ENCODE peak calls at places on chromosomes 1 and 21, in four cellular contexts. I is transverse colon, C is H1, F is breast epithelium. K is an unnamed sample. For H3K4me1, the result is how much of the 10 kb centered on the place peaks cover.

GRCh38 chr1:231062500-231063270 is 22.6 kb upstream of the FAM89A start:
- DNase-seq in F (no peak), I (no peak), C (no peak), K (no peak)

GRCh38 chr1:116127123-116127847 is 16.1 kb downstream of the MAB21L3 start:
- DNase-seq in C (no peak), I (no peak), F (no peak), K (no peak)

GRCh38 chr21:41819856-41820281 is 53.0 kb upstream of the RIPK4 start:
- DNase-seq in F (no peak), C (no peak), I (no peak), K (peak)

GRCh38 chr1:3319874-3320245 is 134.6 kb upstream of the ARHGEF16 start:
- DNase-seq in C (peak), F (no peak), I (peak), K (no peak)

GRCh38 chr1:91428182-91428798 is 23.7 kb upstream of the HFM1 start:
- DNase-seq in C (peak), I (no peak), F (no peak), K (no peak)

GRCh38 chr1:106278706-106279105 is 777.8 kb upstream of the PRMT6 start:
- DNase-seq in F (no peak), I (no peak), C (no peak), K (no peak)

GRCh38 chr1:21299007-21299406 is 8.7 kb upstream of the ECE1 start:
- DNase-seq in F (no peak), I (peak), C (no peak), K (no peak)

GRCh38 chr1:155691992-155692528 is 3.2 kb downstream of the DAP3 start:
- DNase-seq in I (no peak), F (no peak), C (peak), K (no peak)

GRCh38 chr1:52192436-52192835 is 50.5 kb downstream of the ZFYVE9 start:
- DNase-seq in C (no peak), F (no peak), I (no peak), K (no peak)

GRCh38 chr1:20586939-20587638 is 1.8 kb upstream of the CDA start:
- DNase-seq in C (no peak), F (no peak), I (peak), K (no peak)

GRCh38 chr1:155322571-155322952 is 1.9 kb downstream of the RUSC1 start:
- DNase-seq in C (peak), F (no peak), I (no peak), K (no peak)

GRCh38 chr1:171738921-171739320 is 2.9 kb downstream of the VAMP4 start:
- DNase-seq in F (no peak), C (no peak), I (no peak), K (no peak)

GRCh38 chr1:21212126-21212525 is 35.4 kb upstream of the EIF4G3 start:
- DNase-seq in C (no peak), F (no peak), I (no peak), K (no peak)

GRCh38 chr1:84122780-84123382 is 21.2 kb upstream of the PRKACB start:
- DNase-seq in C (no peak), I (peak), F (no peak), K (no peak)

GRCh38 chr21:34707876-34708325 is 39.1 kb downstream of the CLIC6 start:
- DNase-seq in I (no peak), C (no peak), F (no peak), K (no peak)

GRCh38 chr1:94920061-94920460 is 6.8 kb downstream of the CNN3 start:
- DNase-seq in F (no peak), C (no peak), I (no peak), K (no peak)

GRCh38 chr1:3213730-3214129 is 144.7 kb downstream of the PRDM16 start:
- DNase-seq in I (no peak), F (no peak), C (no peak), K (no peak)

GRCh38 chr1:230517786-230518185 is 91.7 kb upstream of the PGBD5 start:
- DNase-seq in I (no peak), F (no peak), C (no peak), K (no peak)

GRCh38 chr1:223551610-223552009 is 113.9 kb downstream of the CAPN8 start:
- DNase-seq in I (no peak), C (no peak), F (no peak), K (no peak)

GRCh38 chr1:100794719-100795645 is 75.4 kb downstream of the VCAM1 start:
- DNase-seq in F (no peak), C (no peak), I (no peak), K (no peak)

GRCh38 chr1:90114521-90115141 is 119.7 kb downstream of the ZNF326 start:
- DNase-seq in F (no peak), C (no peak), I (no peak), K (no peak)
- TF ChIP-seq POLR2A in F (no peak), C (no peak), I (no peak), K (no peak)

GRCh38 chr1:109586055-109586454 is 33.4 kb downstream of the GNAT2 start:
- DNase-seq in I (no peak), C (no peak), F (no peak), K (no peak)

GRCh38 chr1:109579044-109579443 is 30.6 kb downstream of the GNAI3 start:
- DNase-seq in I (no peak), C (no peak), F (no peak), K (no peak)

GRCh38 chr1:109584766-109585165 is 34.6 kb downstream of the GNAT2 start:
- DNase-seq in I (no peak), F (no peak), C (no peak), K (no peak)

GRCh38 chr1:109579496-109579895 is 31.1 kb downstream of the GNAI3 start:
- DNase-seq in C (no peak), F (no peak), I (no peak), K (no peak)

GRCh38 chr1:109582021-109582420 is 33.6 kb downstream of the GNAI3 start:
- DNase-seq in F (no peak), C (no peak), I (no peak), K (no peak)
- H3K4me1 ChIP-seq in F (under half), C (under half), I (under half), K (under half)

GRCh38 chr21:45502006-45502345 is 40.3 kb downstream of the SLC19A1 start:
- DNase-seq in C (no peak), F (no peak), I (no peak), K (peak)
- TF ChIP-seq POLR2AphosphoS5 in C (no peak), F (no peak), I (no peak), K (no peak)

GRCh38 chr1:15848143-15848928 is 829 bp downstream of the SPEN start:
- DNase-seq in F (no peak), I (peak), C (peak), K (peak)

GRCh38 chr1:15847893-15848142 is 311 bp downstream of the SPEN start:
- DNase-seq in F (no peak), I (no peak), C (no peak), K (no peak)

GRCh38 chr1:15850450-15851079 is 3.1 kb downstream of the SPEN start:
- DNase-seq in F (no peak), C (peak), I (no peak), K (no peak)

GRCh38 chr1:15849775-15850449 is 2.4 kb downstream of the SPEN start:
- DNase-seq in F (no peak), I (peak), C (peak), K (peak)

DNA sequence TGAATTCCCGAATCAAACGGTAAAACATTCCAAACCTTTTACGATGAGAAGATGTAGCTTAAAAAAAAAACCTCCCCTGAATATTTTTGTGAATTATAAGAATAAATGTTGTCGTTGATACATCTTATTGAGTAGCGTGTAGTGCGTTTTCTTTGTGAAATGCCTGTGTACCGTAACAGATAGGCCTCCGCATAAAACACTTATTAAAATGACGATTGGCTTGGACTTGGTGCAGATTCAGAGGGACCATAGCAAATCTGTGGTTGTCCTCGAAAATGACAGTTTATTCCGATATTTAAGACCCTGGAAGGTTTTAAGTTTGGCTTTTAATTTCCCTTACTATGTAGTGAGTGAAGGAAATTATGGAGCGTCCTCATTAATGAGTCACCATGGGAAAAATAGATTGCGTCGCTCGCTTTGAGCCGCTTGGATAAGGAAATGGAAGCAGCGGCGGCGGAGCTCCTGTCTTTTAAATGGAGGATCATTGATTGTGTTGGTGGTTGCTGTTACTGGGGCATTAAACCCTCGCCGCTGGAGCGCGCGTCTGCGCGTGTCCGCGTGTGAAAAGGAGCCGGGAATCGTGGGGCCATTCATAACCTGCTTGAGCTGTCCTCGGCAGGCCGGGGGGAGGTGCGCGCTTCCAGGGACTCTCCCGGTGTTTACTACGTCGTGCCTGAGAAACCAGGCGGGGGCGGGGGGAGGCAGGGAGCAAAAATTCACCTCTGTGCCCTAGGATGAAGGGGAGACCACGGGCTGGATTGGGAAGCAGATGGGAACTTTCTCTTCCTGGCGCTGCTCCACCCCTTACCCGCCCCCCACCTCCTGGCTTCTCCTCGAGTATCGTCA is 1.6 kb downstream of the SPEN start:
- DNase-seq in F (peak), I (peak), C (peak), K (peak)
- TF ChIP-seq POLR2A in F (peak), I (peak), C (peak), K (peak)

DNA sequence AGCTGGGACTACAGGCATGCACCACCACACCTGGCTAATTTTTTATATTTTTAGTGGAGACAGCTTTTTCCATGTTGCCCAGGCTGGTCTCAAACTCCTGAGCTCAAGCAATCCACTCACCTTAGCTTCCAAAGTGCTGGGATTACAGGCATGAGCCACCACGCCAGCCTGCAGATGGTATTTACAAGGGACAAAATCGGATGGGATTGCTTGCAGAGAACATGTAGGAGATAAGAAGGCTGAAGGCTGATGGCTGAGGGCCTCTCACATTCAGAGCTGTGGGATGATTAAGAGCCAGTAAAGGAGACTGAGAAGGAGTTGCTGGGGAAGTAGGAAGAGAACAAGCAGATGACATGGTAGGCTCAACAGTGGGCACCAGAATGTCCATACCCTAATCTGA is 24.0 kb upstream of the QSOX1 start:
- DNase-seq in I (no peak), F (no peak), C (no peak), K (no peak)
- H3K4me1 ChIP-seq in I (under half), F (under half), C (under half), K (under half)

DNA sequence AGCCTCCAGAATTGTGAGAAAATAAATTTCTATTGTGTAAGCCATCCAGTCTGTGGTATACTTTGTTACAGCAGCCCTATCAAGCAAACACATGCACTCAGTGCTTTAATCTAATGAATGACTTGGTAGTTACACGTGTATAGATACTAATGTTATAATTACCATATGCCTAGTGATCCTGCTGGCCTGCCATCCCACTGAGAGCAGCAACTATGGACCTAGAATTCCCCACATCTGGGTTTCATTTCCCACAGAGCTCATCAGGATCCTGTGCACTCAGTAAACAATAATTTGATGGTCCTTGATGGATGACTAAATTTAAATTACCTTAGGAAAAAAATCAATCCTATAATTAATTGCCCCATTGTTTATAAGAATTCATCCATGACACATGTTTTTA is 86.5 kb upstream of the RGS1 start:
- DNase-seq in F (no peak), I (no peak), C (no peak), K (no peak)
- TF ChIP-seq POLR2AphosphoS5 in F (no peak), I (no peak), C (no peak), K (no peak)

GRCh38 chr1:178724734-178725602 is at the start of gene RALGPS2:
- DNase-seq in C (peak), I (peak), F (peak), K (peak)
- TF ChIP-seq POLR2A in C (no peak), I (peak), F (no peak), K (no peak)

GRCh38 chr1:48777219-48777895 is 666 bp upstream of the BEND5 start:
- DNase-seq in C (peak), F (no peak), I (no peak), K (no peak)
- H3K4me1 ChIP-seq in C (under half), F (under half), I (under half), K (under half)

GRCh38 chr1:192441492-192441891 is 124.7 kb downstream of the RGS21 start:
- DNase-seq in F (no peak), C (no peak), I (no peak), K (no peak)
- TF ChIP-seq POLR2AphosphoS5 in F (no peak), C (no peak), I (no peak), K (no peak)

DNA sequence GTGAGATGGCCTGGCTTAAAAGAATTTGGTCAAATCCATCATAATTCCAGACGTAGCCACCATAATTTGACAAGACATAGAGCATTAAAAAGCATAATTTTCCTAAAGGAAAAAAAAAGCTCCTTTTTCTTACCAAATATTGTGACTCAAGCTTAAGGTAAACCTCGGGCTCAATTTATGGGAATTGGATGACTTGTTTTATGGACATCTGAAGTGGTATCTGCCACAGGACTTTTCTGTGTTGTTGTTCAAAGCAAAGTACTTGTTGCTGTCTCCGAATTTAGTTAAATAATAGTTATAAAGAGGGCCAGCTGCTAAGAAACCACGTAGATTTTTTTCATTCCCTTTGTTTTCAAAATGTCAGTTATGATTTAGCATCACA is 1.1 kb downstream of the MPZL1 start:
- DNase-seq in F (no peak), C (no peak), I (no peak), K (no peak)
- TF ChIP-seq POLR2A in F (no peak), C (no peak), I (no peak), K (no peak)